ENCODE peak calls at places on chromosomes 13 and 19, in eight cellular contexts. One of them, this sample, is unnamed.

GRCh38 chr13:30308548-30308947 is 1.2 kb upstream of the KATNAL1 start:
- DNase-seq in progenitor cell of endocrine pancreas: no peak
- DNase-seq in stimulated activated CD4-positive, alpha-beta T cell treated with anti-CD3 and anti-CD28 coated beads, Interleukin-4, amount 100 ng/mL, for 4 hours: no peak
- DNase-seq in GF-D8: peak; percentile 44
- DNase-seq in T-helper 2 cell: no peak
- DNase-seq in NCI-H1105: no peak
- DNase-seq in neuronal stem cell: no peak
- DNase-seq in hepatic stellate cell: no peak
- DNase-seq in this sample: peak; percentile 14

GRCh38 chr19:10209305-10209704 is 14.6 kb upstream of the DNMT1 start:
- DNase-seq in progenitor cell of endocrine pancreas: no peak
- DNase-seq in stimulated activated CD4-positive, alpha-beta T cell treated with anti-CD3 and anti-CD28 coated beads, Interleukin-4, amount 100 ng/mL, for 4 hours: no peak
- DNase-seq in GF-D8: no peak
- DNase-seq in T-helper 2 cell: no peak
- DNase-seq in NCI-H1105: no peak
- DNase-seq in neuronal stem cell: no peak
- DNase-seq in hepatic stellate cell: peak; percentile 35
- DNase-seq in this sample: peak; percentile 16

GRCh38 chr13:62113145-62113544 is 697.5 kb upstream of the PCDH20 start:
- DNase-seq in progenitor cell of endocrine pancreas: no peak
- DNase-seq in stimulated activated CD4-positive, alpha-beta T cell treated with anti-CD3 and anti-CD28 coated beads, Interleukin-4, amount 100 ng/mL, for 4 hours: no peak
- DNase-seq in GF-D8: no peak
- DNase-seq in T-helper 2 cell: no peak
- DNase-seq in NCI-H1105: no peak
- DNase-seq in neuronal stem cell: no peak
- DNase-seq in hepatic stellate cell: no peak
- DNase-seq in this sample: no peak

GRCh38 chr13:26880741-26881140 is 120.2 kb upstream of the GPR12 start:
- DNase-seq in progenitor cell of endocrine pancreas: no peak
- DNase-seq in stimulated activated CD4-positive, alpha-beta T cell treated with anti-CD3 and anti-CD28 coated beads, Interleukin-4, amount 100 ng/mL, for 4 hours: no peak
- DNase-seq in GF-D8: no peak
- DNase-seq in T-helper 2 cell: no peak
- DNase-seq in NCI-H1105: no peak
- DNase-seq in neuronal stem cell: no peak
- DNase-seq in hepatic stellate cell: no peak
- DNase-seq in this sample: no peak

GRCh38 chr19:31499826-31500539 is 150.7 kb upstream of the TSHZ3 start:
- DNase-seq in progenitor cell of endocrine pancreas: no peak
- DNase-seq in stimulated activated CD4-positive, alpha-beta T cell treated with anti-CD3 and anti-CD28 coated beads, Interleukin-4, amount 100 ng/mL, for 4 hours: no peak
- DNase-seq in GF-D8: no peak
- DNase-seq in T-helper 2 cell: no peak
- DNase-seq in NCI-H1105: no peak
- DNase-seq in neuronal stem cell: no peak
- DNase-seq in hepatic stellate cell: no peak
- DNase-seq in this sample: no peak

GRCh38 chr13:84570831-84571230 is 688.6 kb upstream of the SLITRK1 start:
- DNase-seq in progenitor cell of endocrine pancreas: no peak
- DNase-seq in stimulated activated CD4-positive, alpha-beta T cell treated with anti-CD3 and anti-CD28 coated beads, Interleukin-4, amount 100 ng/mL, for 4 hours: no peak
- DNase-seq in GF-D8: no peak
- DNase-seq in T-helper 2 cell: no peak
- DNase-seq in NCI-H1105: no peak
- DNase-seq in neuronal stem cell: no peak
- DNase-seq in hepatic stellate cell: no peak
- DNase-seq in this sample: no peak

GRCh38 chr13:77138813-77139212 is 111.9 kb upstream of the FBXL3 start:
- DNase-seq in progenitor cell of endocrine pancreas: no peak
- DNase-seq in stimulated activated CD4-positive, alpha-beta T cell treated with anti-CD3 and anti-CD28 coated beads, Interleukin-4, amount 100 ng/mL, for 4 hours: no peak
- DNase-seq in GF-D8: no peak
- DNase-seq in T-helper 2 cell: no peak
- DNase-seq in NCI-H1105: no peak
- DNase-seq in neuronal stem cell: no peak
- DNase-seq in hepatic stellate cell: no peak
- DNase-seq in this sample: no peak

GRCh38 chr13:43815204-43815603 is 28.4 kb upstream of the ENOX1 start:
- DNase-seq in progenitor cell of endocrine pancreas: no peak
- DNase-seq in stimulated activated CD4-positive, alpha-beta T cell treated with anti-CD3 and anti-CD28 coated beads, Interleukin-4, amount 100 ng/mL, for 4 hours: no peak
- DNase-seq in GF-D8: no peak
- DNase-seq in T-helper 2 cell: no peak
- DNase-seq in NCI-H1105: no peak
- DNase-seq in neuronal stem cell: no peak
- DNase-seq in hepatic stellate cell: peak; percentile 73
- DNase-seq in this sample: peak; percentile 57

GRCh38 chr13:111042661-111043226 is 72.4 kb upstream of the ARHGEF7 start:
- DNase-seq in progenitor cell of endocrine pancreas: no peak
- DNase-seq in stimulated activated CD4-positive, alpha-beta T cell treated with anti-CD3 and anti-CD28 coated beads, Interleukin-4, amount 100 ng/mL, for 4 hours: no peak
- DNase-seq in GF-D8: no peak
- DNase-seq in T-helper 2 cell: no peak
- DNase-seq in NCI-H1105: no peak
- DNase-seq in neuronal stem cell: no peak
- DNase-seq in hepatic stellate cell: no peak
- DNase-seq in this sample: no peak

GRCh38 chr19:43774103-43774939 is 6.5 kb downstream of the KCNN4 start:
- DNase-seq in progenitor cell of endocrine pancreas: peak; percentile 75
- DNase-seq in stimulated activated CD4-positive, alpha-beta T cell treated with anti-CD3 and anti-CD28 coated beads, Interleukin-4, amount 100 ng/mL, for 4 hours: no peak
- DNase-seq in GF-D8: no peak
- DNase-seq in T-helper 2 cell: no peak
- DNase-seq in NCI-H1105: no peak
- DNase-seq in neuronal stem cell: peak; percentile 57
- DNase-seq in hepatic stellate cell: peak; percentile 78
- DNase-seq in this sample: peak; percentile 88

GRCh38 chr19:40272261-40272660 is 12.9 kb downstream of the AKT2 start:
- DNase-seq in progenitor cell of endocrine pancreas: no peak
- DNase-seq in stimulated activated CD4-positive, alpha-beta T cell treated with anti-CD3 and anti-CD28 coated beads, Interleukin-4, amount 100 ng/mL, for 4 hours: no peak
- DNase-seq in GF-D8: no peak
- DNase-seq in T-helper 2 cell: no peak
- DNase-seq in NCI-H1105: no peak
- DNase-seq in neuronal stem cell: no peak
- DNase-seq in hepatic stellate cell: no peak
- DNase-seq in this sample: no peak

GRCh38 chr19:49413348-49413747 is 9.9 kb downstream of the PTH2 start:
- DNase-seq in progenitor cell of endocrine pancreas: no peak
- DNase-seq in stimulated activated CD4-positive, alpha-beta T cell treated with anti-CD3 and anti-CD28 coated beads, Interleukin-4, amount 100 ng/mL, for 4 hours: no peak
- DNase-seq in GF-D8: no peak
- DNase-seq in T-helper 2 cell: no peak
- DNase-seq in NCI-H1105: no peak
- DNase-seq in neuronal stem cell: no peak
- DNase-seq in hepatic stellate cell: no peak
- DNase-seq in this sample: no peak

GRCh38 chr13:43054803-43055802 is 31.7 kb downstream of the DNAJC15 start:
- DNase-seq in progenitor cell of endocrine pancreas: peak; percentile 17
- DNase-seq in stimulated activated CD4-positive, alpha-beta T cell treated with anti-CD3 and anti-CD28 coated beads, Interleukin-4, amount 100 ng/mL, for 4 hours: no peak
- DNase-seq in GF-D8: no peak
- DNase-seq in T-helper 2 cell: peak; percentile 13
- DNase-seq in NCI-H1105: no peak
- DNase-seq in neuronal stem cell: peak; percentile 70
- DNase-seq in hepatic stellate cell: peak; percentile 41
- DNase-seq in this sample: peak; percentile 29

GRCh38 chr19:35404879-35405622 is 34.2 kb downstream of the GPR42 start:
- DNase-seq in progenitor cell of endocrine pancreas: no peak
- DNase-seq in stimulated activated CD4-positive, alpha-beta T cell treated with anti-CD3 and anti-CD28 coated beads, Interleukin-4, amount 100 ng/mL, for 4 hours: no peak
- DNase-seq in GF-D8: no peak
- DNase-seq in T-helper 2 cell: no peak
- DNase-seq in NCI-H1105: no peak
- DNase-seq in neuronal stem cell: peak; percentile 17
- DNase-seq in hepatic stellate cell: peak; percentile 49
- DNase-seq in this sample: peak; percentile 78

GRCh38 chr19:17953869-17954268 is 13.0 kb upstream of the KCNN1 start:
- DNase-seq in progenitor cell of endocrine pancreas: no peak
- DNase-seq in stimulated activated CD4-positive, alpha-beta T cell treated with anti-CD3 and anti-CD28 coated beads, Interleukin-4, amount 100 ng/mL, for 4 hours: no peak
- DNase-seq in GF-D8: no peak
- DNase-seq in T-helper 2 cell: no peak
- DNase-seq in NCI-H1105: no peak
- DNase-seq in neuronal stem cell: no peak
- DNase-seq in hepatic stellate cell: no peak
- DNase-seq in this sample: no peak

GRCh38 chr13:27018882-27019281 is 152.7 kb downstream of the USP12 start:
- DNase-seq in progenitor cell of endocrine pancreas: no peak
- DNase-seq in stimulated activated CD4-positive, alpha-beta T cell treated with anti-CD3 and anti-CD28 coated beads, Interleukin-4, amount 100 ng/mL, for 4 hours: no peak
- DNase-seq in GF-D8: no peak
- DNase-seq in T-helper 2 cell: no peak
- DNase-seq in NCI-H1105: no peak
- DNase-seq in neuronal stem cell: no peak
- DNase-seq in hepatic stellate cell: no peak
- DNase-seq in this sample: no peak

GRCh38 chr13:48596128-48596429 is 57.6 kb upstream of the CYSLTR2 start:
- DNase-seq in progenitor cell of endocrine pancreas: no peak
- DNase-seq in stimulated activated CD4-positive, alpha-beta T cell treated with anti-CD3 and anti-CD28 coated beads, Interleukin-4, amount 100 ng/mL, for 4 hours: no peak
- DNase-seq in GF-D8: no peak
- DNase-seq in T-helper 2 cell: no peak
- DNase-seq in NCI-H1105: no peak
- DNase-seq in neuronal stem cell: no peak
- DNase-seq in hepatic stellate cell: no peak
- DNase-seq in this sample: no peak

This sample was measured in AG08396.